ENCODE peak calls at places on chromosomes 13 and 19, in ten cellular contexts. V is progenitor cell of endocrine pancreas; E is WERI-Rb-1; T is uterus; K is brain microvascular endothelial cell; S is CD4-positive, alpha-beta T cell; B is AG04449; G is H9; Q is GM13977; N is nephron progenitor cell. J is an unnamed sample.

GRCh38 chr19:56597696-56598095 is 2.6 kb downstream of the ZNF71 start:
- DNase-seq in V (no peak), E (no peak), T (no peak), K (peak; percentile 6), S (no peak), B (no peak), G (no peak), Q (no peak), N (no peak), J (peak; percentile 29)

GRCh38 chr19:37979547-37980082 is 72.6 kb downstream of the SIPA1L3 start:
- DNase-seq in V (no peak), E (peak; percentile 53), T (no peak), K (no peak), S (no peak), B (no peak), G (no peak), Q (no peak), N (no peak), J (no peak)

GRCh38 chr13:113179374-113180230 is 21.2 kb downstream of the PROZ start:
- DNase-seq in V (no peak), E (no peak), T (no peak), K (peak; percentile 86), S (no peak), B (no peak), G (no peak), Q (no peak), N (no peak), J (peak; percentile 8)

GRCh38 chr13:83667606-83668005 is 214.7 kb downstream of the SLITRK1 start:
- DNase-seq in V (no peak), E (no peak), T (no peak), K (peak; percentile 2), S (no peak), B (no peak), G (no peak), Q (no peak), N (no peak), J (no peak)

GRCh38 chr13:100088282-100088647 is 628 bp upstream of the PCCA start:
- DNase-seq in V (peak; percentile 11), E (peak; percentile 30), T (no peak), K (no peak), S (no peak), B (no peak), G (no peak), Q (no peak), N (peak; percentile 9), J (no peak)

GRCh38 chr19:3516675-3517207 is 10.6 kb downstream of the FZR1 start:
- DNase-seq in V (no peak), E (no peak), T (no peak), K (no peak), S (peak; percentile 27), B (no peak), G (no peak), Q (no peak), N (no peak), J (no peak)

GRCh38 chr19:39494661-39495060 is 4.1 kb upstream of the DLL3 start:
- DNase-seq in V (no peak), E (no peak), T (no peak), K (no peak), S (no peak), B (no peak), G (no peak), Q (no peak), N (no peak), J (no peak)

GRCh38 chr13:71240906-71241305 is 626.1 kb downstream of the DACH1 start:
- DNase-seq in V (no peak), E (no peak), T (no peak), K (peak; percentile 29), S (no peak), B (no peak), G (no peak), Q (no peak), N (no peak), J (no peak)

GRCh38 chr19:8373867-8374813 is 10.2 kb downstream of the ANGPTL4 start:
- DNase-seq in V (no peak), E (no peak), T (no peak), K (no peak), S (no peak), B (no peak), G (no peak), Q (no peak), N (no peak), J (no peak)

GRCh38 chr19:39413269-39413902 is 917 bp downstream of the PLEKHG2 start:
- DNase-seq in V (peak; percentile 62), E (peak; percentile 80), T (peak; percentile 71), K (no peak), S (no peak), B (no peak), G (no peak), Q (peak; percentile 73), N (peak; percentile 86), J (no peak)

GRCh38 chr19:3444695-3445234 is 35.6 kb downstream of the SMIM24 start:
- DNase-seq in V (no peak), E (no peak), T (no peak), K (no peak), S (no peak), B (no peak), G (no peak), Q (no peak), N (no peak), J (no peak)

GRCh38 chr19:19866599-19867248 is 1.0 kb downstream of the ZNF253 start:
- DNase-seq in V (peak; percentile 35), E (peak; percentile 38), T (no peak), K (no peak), S (peak; percentile 31), B (no peak), G (peak; percentile 86), Q (peak; percentile 47), N (peak; percentile 6), J (no peak)

GRCh38 chr19:4354897-4355296 is 11.5 kb downstream of the MPND start:
- DNase-seq in V (no peak), E (no peak), T (no peak), K (no peak), S (no peak), B (no peak), G (no peak), Q (no peak), N (no peak), J (no peak)

GRCh38 chr13:29543230-29544215 is 52.0 kb downstream of the SLC7A1 start:
- DNase-seq in V (no peak), E (no peak), T (no peak), K (peak; percentile 84), S (no peak), B (no peak), G (peak; percentile 47), Q (peak; percentile 87), N (no peak), J (peak; percentile 48)

GRCh38 chr13:80265348-80265747 is 75.6 kb downstream of the SPRY2 start:
- DNase-seq in V (no peak), E (no peak), T (no peak), K (no peak), S (no peak), B (no peak), G (no peak), Q (no peak), N (no peak), J (no peak)

GRCh38 chr19:40365613-40366401 is 17.3 kb downstream of the PLD3 start:
- DNase-seq in V (peak; percentile 88), E (peak; percentile 80), T (peak; percentile 66), K (peak; percentile 60), S (peak; percentile 21), B (no peak), G (peak; percentile 93), Q (peak; percentile 97), N (peak; percentile 94), J (no peak)

DNA sequence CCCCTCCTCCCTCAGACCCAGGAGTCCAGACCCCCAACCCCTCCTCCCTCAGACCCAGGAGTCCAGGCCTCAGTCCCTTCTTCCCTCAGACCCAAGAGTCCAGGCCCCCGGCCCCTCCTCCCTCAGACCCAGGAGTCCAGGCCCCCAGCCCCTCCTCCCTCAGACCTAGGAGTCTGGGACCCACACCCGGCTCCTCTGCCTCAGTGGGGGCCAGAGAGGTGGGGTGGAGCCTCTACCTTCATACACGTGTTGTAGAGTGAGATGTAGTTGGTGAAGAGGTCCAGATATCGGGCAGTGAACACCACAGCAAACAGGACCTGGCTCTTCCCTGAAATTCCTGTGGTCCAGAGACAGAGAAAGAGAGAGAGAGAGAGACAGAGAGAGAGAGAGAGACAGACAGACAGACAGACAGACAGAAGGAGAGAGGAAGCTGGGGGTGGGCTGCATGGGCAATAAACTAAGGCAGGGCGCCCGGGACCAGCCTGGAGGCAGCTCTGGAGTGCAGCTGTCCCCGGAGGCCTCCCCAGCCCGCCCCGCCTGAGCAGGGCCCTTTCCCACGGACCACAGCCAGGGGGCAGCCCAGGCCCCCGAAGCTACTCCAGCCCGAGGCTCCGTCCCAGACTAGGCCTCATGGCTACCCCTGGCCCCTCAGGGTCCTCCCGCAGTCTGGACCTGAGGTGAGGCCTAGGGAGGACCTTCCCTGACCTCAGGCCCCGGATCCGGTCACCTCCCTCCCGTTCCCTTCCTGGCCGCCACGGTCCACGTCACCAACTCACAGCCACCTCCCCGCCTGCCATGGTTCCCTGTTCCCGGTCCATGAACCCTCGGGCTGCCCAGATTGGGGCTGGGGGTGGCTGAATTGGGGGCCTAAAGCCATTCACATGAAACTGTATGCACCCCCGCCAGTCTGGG is 907 bp downstream of the KDELR1 start:
- DNase-seq in V (peak; percentile 51), E (peak; percentile 64), T (peak; percentile 42), K (peak; percentile 54), S (peak; percentile 54), B (no peak), G (peak; percentile 65), Q (peak; percentile 73), N (peak; percentile 71), J (peak; percentile 37)
- TF ChIP-seq CTCF in V (peak; percentile 59), E (peak; percentile 59), T (peak; percentile 68), K (peak; percentile 87), S (peak; percentile 58), B (peak; percentile 74), G (peak; percentile 73), Q (peak; percentile 67), N (peak; percentile 43), J (peak; percentile 79)

GRCh38 chr19:35618857-35619256 is 6.3 kb downstream of the HAUS5 start:
- DNase-seq in V (no peak), E (no peak), T (no peak), K (no peak), S (no peak), B (no peak), G (peak; percentile 55), Q (no peak), N (no peak), J (no peak)
- TF ChIP-seq CTCF in V (no peak), E (peak; percentile 48), T (no peak), K (peak; percentile 22), S (no peak), B (no peak), G (peak; percentile 51), Q (no peak), N (no peak), J (peak; percentile 21)

GRCh38 chr13:44048326-44048725 is 168.6 kb downstream of the LACC1 start:
- DNase-seq in V (no peak), E (no peak), T (no peak), K (no peak), S (no peak), B (no peak), G (no peak), Q (no peak), N (no peak), J (peak; percentile 17)
- TF ChIP-seq CTCF in V (no peak), E (no peak), T (no peak), K (peak; percentile 16), S (no peak), B (no peak), G (peak; percentile 30), Q (no peak), N (no peak), J (peak; percentile 71)

DNA sequence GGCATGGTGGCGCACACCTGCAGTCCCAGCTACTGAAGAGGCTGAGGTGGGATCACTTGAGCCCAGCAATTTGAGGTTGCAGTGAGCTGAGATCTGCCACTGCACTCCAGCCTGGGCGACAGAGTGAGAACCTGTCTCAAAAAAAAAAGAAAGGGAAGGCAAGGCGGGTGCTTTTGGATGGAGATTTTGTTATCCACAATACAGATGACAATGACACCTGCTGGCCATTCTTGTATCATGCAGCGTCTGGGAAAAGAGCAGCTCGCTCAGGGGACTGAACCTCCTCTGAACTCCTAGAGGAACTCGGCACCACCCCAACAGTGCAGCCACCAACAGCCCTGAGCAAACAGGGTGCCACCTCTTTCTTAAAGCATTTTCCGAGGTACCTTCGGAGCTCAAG is 22.8 kb downstream of the HAUS8 start:
- DNase-seq in V (no peak), E (peak; percentile 48), T (peak; percentile 34), K (peak; percentile 46), S (peak; percentile 29), B (no peak), G (peak; percentile 58), Q (no peak), N (peak; percentile 48), J (peak; percentile 51)
- TF ChIP-seq CTCF in V (peak; percentile 66), E (peak; percentile 68), T (peak; percentile 54), K (peak; percentile 75), S (no peak), B (peak; percentile 49), G (peak; percentile 75), Q (peak; percentile 54), N (peak; percentile 57), J (peak; percentile 85)

J was measured in HFFc6.